ENCODE peak calls at places on chromosomes 16 and 17, in eight cellular contexts. One of them, this sample, is unnamed. For H3K27me3, the result is how much of the 10 kb centered on the place peaks cover.

GRCh38 chr17:36004604-36005003 is 3.3 kb upstream of the CCL15 start:
- DNase-seq in lower lobe of right lung: no peak
- DNase-seq in Panc1: no peak
- DNase-seq in CD8-positive, alpha-beta T cell: no peak
- DNase-seq in heart right ventricle: no peak
- DNase-seq in breast epithelium: no peak
- DNase-seq in spleen: no peak
- DNase-seq in GM23338: no peak
- DNase-seq in this sample: no peak

GRCh38 chr17:47875586-47875985 is 20.4 kb upstream of the SP2 start:
- DNase-seq in breast epithelium: no peak
- DNase-seq in spleen: no peak
- DNase-seq in heart right ventricle: no peak
- DNase-seq in CD8-positive, alpha-beta T cell: no peak
- DNase-seq in GM23338: no peak
- DNase-seq in Panc1: no peak
- DNase-seq in lower lobe of right lung: peak
- DNase-seq in this sample: no peak

GRCh38 chr16:3608069-3608468 is 3.3 kb downstream of the SLX4 start:
- DNase-seq in GM23338: no peak
- DNase-seq in heart right ventricle: no peak
- DNase-seq in breast epithelium: no peak
- DNase-seq in CD8-positive, alpha-beta T cell: no peak
- DNase-seq in Panc1: no peak
- DNase-seq in lower lobe of right lung: no peak
- DNase-seq in spleen: no peak
- DNase-seq in this sample: no peak

GRCh38 chr17:70869402-70870085 is 700.2 kb downstream of the KCNJ2 start:
- DNase-seq in breast epithelium: no peak
- DNase-seq in CD8-positive, alpha-beta T cell: no peak
- DNase-seq in heart right ventricle: no peak
- DNase-seq in spleen: no peak
- DNase-seq in lower lobe of right lung: no peak
- DNase-seq in GM23338: peak
- DNase-seq in Panc1: no peak
- DNase-seq in this sample: no peak

GRCh38 chr16:49003022-49003421 is 278.6 kb downstream of the CBLN1 start:
- DNase-seq in lower lobe of right lung: no peak
- DNase-seq in Panc1: no peak
- DNase-seq in spleen: no peak
- DNase-seq in breast epithelium: no peak
- DNase-seq in heart right ventricle: no peak
- DNase-seq in CD8-positive, alpha-beta T cell: no peak
- DNase-seq in GM23338: no peak
- DNase-seq in this sample: no peak

GRCh38 chr17:13540546-13540945 is 61.2 kb downstream of the HS3ST3A1 start:
- DNase-seq in Panc1: no peak
- DNase-seq in lower lobe of right lung: no peak
- DNase-seq in breast epithelium: no peak
- DNase-seq in CD8-positive, alpha-beta T cell: no peak
- DNase-seq in spleen: no peak
- DNase-seq in heart right ventricle: no peak
- DNase-seq in GM23338: no peak
- DNase-seq in this sample: no peak

GRCh38 chr16:4689864-4690704 is 3.3 kb upstream of the NUDT16L1 start:
- DNase-seq in lower lobe of right lung: no peak
- DNase-seq in spleen: peak
- DNase-seq in heart right ventricle: no peak
- DNase-seq in Panc1: no peak
- DNase-seq in breast epithelium: no peak
- DNase-seq in CD8-positive, alpha-beta T cell: no peak
- DNase-seq in GM23338: no peak
- DNase-seq in this sample: no peak

GRCh38 chr17:42436401-42436800 is 13.3 kb upstream of the CAVIN1 start:
- DNase-seq in breast epithelium: no peak
- DNase-seq in Panc1: no peak
- DNase-seq in lower lobe of right lung: no peak
- DNase-seq in spleen: no peak
- DNase-seq in CD8-positive, alpha-beta T cell: no peak
- DNase-seq in heart right ventricle: no peak
- DNase-seq in GM23338: no peak
- DNase-seq in this sample: peak

GRCh38 chr16:3068486-3068885 is 3.0 kb downstream of the IL32 start:
- DNase-seq in GM23338: no peak
- DNase-seq in breast epithelium: no peak
- DNase-seq in CD8-positive, alpha-beta T cell: no peak
- DNase-seq in spleen: peak
- DNase-seq in Panc1: no peak
- DNase-seq in heart right ventricle: no peak
- DNase-seq in lower lobe of right lung: no peak
- DNase-seq in this sample: no peak

GRCh38 chr17:43697937-43698336 is 36.2 kb upstream of the MEOX1 start:
- DNase-seq in spleen: no peak
- DNase-seq in lower lobe of right lung: no peak
- DNase-seq in heart right ventricle: no peak
- DNase-seq in CD8-positive, alpha-beta T cell: no peak
- DNase-seq in GM23338: no peak
- DNase-seq in breast epithelium: no peak
- DNase-seq in Panc1: no peak
- DNase-seq in this sample: no peak

GRCh38 chr17:40916366-40916765 is 21.1 kb downstream of the KRT23 start:
- DNase-seq in breast epithelium: no peak
- DNase-seq in spleen: no peak
- DNase-seq in GM23338: no peak
- DNase-seq in lower lobe of right lung: no peak
- DNase-seq in Panc1: no peak
- DNase-seq in CD8-positive, alpha-beta T cell: no peak
- DNase-seq in heart right ventricle: no peak
- DNase-seq in this sample: no peak

GRCh38 chr16:450800-451512 is 25.5 kb downstream of the RAB11FIP3 start:
- DNase-seq in Panc1: no peak
- DNase-seq in CD8-positive, alpha-beta T cell: no peak
- DNase-seq in GM23338: no peak
- DNase-seq in lower lobe of right lung: no peak
- DNase-seq in heart right ventricle: no peak
- DNase-seq in spleen: no peak
- DNase-seq in breast epithelium: no peak
- DNase-seq in this sample: no peak

GRCh38 chr17:65370669-65371126 is 190.8 kb downstream of the AXIN2 start:
- DNase-seq in heart right ventricle: no peak
- DNase-seq in lower lobe of right lung: no peak
- DNase-seq in Panc1: no peak
- DNase-seq in CD8-positive, alpha-beta T cell: no peak
- DNase-seq in GM23338: peak
- DNase-seq in spleen: peak
- DNase-seq in breast epithelium: no peak
- DNase-seq in this sample: no peak

GRCh38 chr16:9797306-9797705 is 384.9 kb downstream of the GRIN2A start:
- DNase-seq in lower lobe of right lung: no peak
- DNase-seq in CD8-positive, alpha-beta T cell: no peak
- DNase-seq in GM23338: no peak
- DNase-seq in breast epithelium: no peak
- DNase-seq in spleen: no peak
- DNase-seq in heart right ventricle: peak
- DNase-seq in Panc1: peak
- DNase-seq in this sample: no peak
- H3K27me3 ChIP-seq in lower lobe of right lung: under half
- H3K27me3 ChIP-seq in CD8-positive, alpha-beta T cell: under half
- H3K27me3 ChIP-seq in GM23338: under half
- H3K27me3 ChIP-seq in breast epithelium: under half
- H3K27me3 ChIP-seq in spleen: under half
- H3K27me3 ChIP-seq in heart right ventricle: under half
- H3K27me3 ChIP-seq in Panc1: under half
- H3K27me3 ChIP-seq in this sample: under half

GRCh38 chr17:77472837-77473214 is 332.1 kb downstream of the SEC14L1 start:
- DNase-seq in Panc1: no peak
- DNase-seq in GM23338: no peak
- DNase-seq in CD8-positive, alpha-beta T cell: no peak
- DNase-seq in lower lobe of right lung: no peak
- DNase-seq in heart right ventricle: no peak
- DNase-seq in spleen: no peak
- DNase-seq in breast epithelium: no peak
- DNase-seq in this sample: no peak
- H3K27ac ChIP-seq in Panc1: peak
- H3K27ac ChIP-seq in GM23338: peak
- H3K27ac ChIP-seq in CD8-positive, alpha-beta T cell: no peak
- H3K27ac ChIP-seq in lower lobe of right lung: peak
- H3K27ac ChIP-seq in heart right ventricle: peak
- H3K27ac ChIP-seq in spleen: peak
- H3K27ac ChIP-seq in breast epithelium: peak
- H3K27ac ChIP-seq in this sample: peak

DNA sequence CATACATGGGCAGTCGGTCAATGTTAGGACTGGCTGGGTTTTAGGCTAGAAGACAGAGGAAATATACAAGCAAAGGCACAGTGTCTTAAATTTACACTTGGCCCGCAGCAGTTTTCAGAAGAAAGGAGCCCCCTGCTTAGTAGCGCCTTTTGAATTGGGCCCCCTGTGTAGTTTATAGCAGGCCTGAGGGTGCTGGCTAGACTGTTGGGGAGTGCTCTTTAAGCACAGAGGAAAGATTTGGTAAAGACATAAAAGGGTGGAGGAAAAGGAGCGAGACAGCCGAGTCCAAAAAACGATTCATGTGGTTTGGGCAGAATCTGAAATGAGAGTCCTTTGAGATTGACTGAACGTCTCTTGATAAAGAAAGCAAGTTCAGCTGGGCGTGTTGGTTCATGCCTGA is 10.6 kb downstream of the RMI2 start:
- DNase-seq in CD8-positive, alpha-beta T cell: no peak
- DNase-seq in lower lobe of right lung: no peak
- DNase-seq in spleen: no peak
- DNase-seq in Panc1: no peak
- DNase-seq in GM23338: no peak
- DNase-seq in heart right ventricle: no peak
- DNase-seq in breast epithelium: no peak
- DNase-seq in this sample: no peak
- H3K27me3 ChIP-seq in CD8-positive, alpha-beta T cell: under half
- H3K27me3 ChIP-seq in lower lobe of right lung: under half
- H3K27me3 ChIP-seq in spleen: under half
- H3K27me3 ChIP-seq in Panc1: under half
- H3K27me3 ChIP-seq in GM23338: under half
- H3K27me3 ChIP-seq in heart right ventricle: under half
- H3K27me3 ChIP-seq in breast epithelium: under half
- H3K27me3 ChIP-seq in this sample: under half

DNA sequence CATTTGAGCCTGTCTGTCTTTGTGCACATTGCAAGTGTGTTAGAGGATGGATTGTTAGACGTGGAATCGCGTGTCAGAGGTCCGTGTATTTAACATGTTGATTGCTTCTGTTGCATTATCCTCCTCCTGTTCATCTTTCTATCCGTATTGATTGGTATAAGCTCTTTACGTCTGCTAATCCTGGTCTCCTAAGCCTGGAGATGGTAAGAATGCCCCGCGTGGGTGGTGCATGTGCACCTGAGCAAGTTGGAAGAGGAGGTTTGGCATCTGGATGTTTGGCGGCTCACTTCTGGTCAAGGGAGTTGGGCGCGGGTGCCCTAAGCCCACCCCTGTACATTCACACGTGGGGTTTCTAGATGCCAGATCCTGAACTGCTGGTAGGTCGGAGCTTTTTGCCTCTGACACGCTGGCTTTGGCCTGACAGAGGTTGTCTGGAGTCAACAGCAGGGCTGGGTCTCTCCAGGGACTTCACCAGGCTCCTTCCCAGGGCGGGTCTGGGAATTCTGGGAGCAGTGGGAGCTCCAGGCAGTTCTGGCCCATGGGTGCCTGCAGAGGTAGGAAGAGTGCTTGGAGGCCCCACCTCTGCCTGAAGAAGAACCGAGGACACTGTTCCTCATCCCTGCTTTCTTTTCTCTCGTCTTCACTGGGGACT is 107.3 kb downstream of the OR1D5 start:
- DNase-seq in lower lobe of right lung: no peak
- DNase-seq in CD8-positive, alpha-beta T cell: no peak
- DNase-seq in spleen: peak
- DNase-seq in GM23338: no peak
- DNase-seq in heart right ventricle: no peak
- DNase-seq in Panc1: no peak
- DNase-seq in breast epithelium: no peak
- DNase-seq in this sample: peak
- H3K27ac ChIP-seq in lower lobe of right lung: no peak
- H3K27ac ChIP-seq in CD8-positive, alpha-beta T cell: no peak
- H3K27ac ChIP-seq in spleen: no peak
- H3K27ac ChIP-seq in GM23338: no peak
- H3K27ac ChIP-seq in heart right ventricle: no peak
- H3K27ac ChIP-seq in Panc1: peak
- H3K27ac ChIP-seq in breast epithelium: no peak
- H3K27ac ChIP-seq in this sample: no peak